ENCODE peak calls at places on chromosome 9, in ten cellular contexts. F is nephron progenitor cell; B is RWPE1; P is aorta; T is amniotic stem cell; W is kidney epithelial cell; X is NCI-H1436; E is glutamatergic neuron; I is endothelial cell of umbilical vein; A is Jurkat, Clone E6-1. K is an unnamed sample.

GRCh38 chr9:135215571-135216161 is 128.2 kb downstream of the OLFM1 start:
- DNase-seq in A (no peak), T (no peak), P (peak), E (no peak), I (no peak), F (no peak), W (no peak), B (no peak), X (no peak), K (peak)

GRCh38 chr9:84917366-84918063 is 248.0 kb downstream of the NTRK2 start:
- DNase-seq in T (no peak), I (no peak), E (peak), P (no peak), X (no peak), B (no peak), W (no peak), A (no peak), F (no peak), K (no peak)

GRCh38 chr9:124222918-124223720 is 34.6 kb upstream of the NEK6 start:
- DNase-seq in W (no peak), B (peak), E (no peak), P (peak), X (no peak), I (peak), T (no peak), A (no peak), F (no peak), K (peak)

GRCh38 chr9:133572821-133573361 is 36.3 kb downstream of the FAM163B start:
- DNase-seq in B (no peak), P (peak), E (no peak), A (no peak), F (no peak), I (no peak), X (no peak), W (no peak), T (no peak), K (peak)

GRCh38 chr9:89712285-89712684 is 107.5 kb downstream of the GADD45G start:
- DNase-seq in E (no peak), W (no peak), X (no peak), P (no peak), A (no peak), B (no peak), I (no peak), T (no peak), F (no peak), K (no peak)

GRCh38 chr9:134694714-134695113 is 53.1 kb downstream of the COL5A1 start:
- DNase-seq in X (no peak), P (peak), T (no peak), W (no peak), E (peak), F (no peak), A (no peak), B (no peak), I (no peak), K (no peak)

GRCh38 chr9:114316605-114317230 is 6.2 kb upstream of the ORM1 start:
- DNase-seq in I (no peak), T (no peak), X (no peak), F (no peak), W (no peak), B (no peak), P (peak), A (no peak), E (no peak), K (peak)

GRCh38 chr9:114081441-114082016 is 3.4 kb upstream of the AMBP start:
- DNase-seq in F (no peak), A (no peak), I (no peak), T (no peak), W (no peak), P (no peak), E (no peak), X (no peak), B (no peak), K (no peak)

GRCh38 chr9:107268560-107268959 is 14.5 kb upstream of the RAD23B start:
- DNase-seq in I (no peak), T (no peak), B (no peak), P (no peak), F (no peak), W (no peak), E (no peak), X (no peak), A (no peak), K (no peak)

GRCh38 chr9:116145036-116145435 is 8.6 kb upstream of the PAPPA start:
- DNase-seq in W (no peak), F (no peak), E (no peak), I (no peak), P (no peak), X (no peak), A (no peak), T (no peak), B (no peak), K (no peak)

GRCh38 chr9:96040591-96041461 is 165.3 kb downstream of the ERCC6L2 start:
- DNase-seq in P (no peak), W (no peak), F (no peak), X (no peak), A (no peak), I (no peak), T (no peak), E (no peak), B (no peak), K (peak)

K was measured in NCI-H1105 treated with DMSO at 0.1 percent for 48 hours.